ENCODE peak calls at places on chromosomes 4 and X, in six cellular contexts. Z is mammary epithelial cell; T is stromal cell of bone marrow; V is stimulated activated CD8-positive, alpha-beta memory T cell treated with anti-CD3 and anti-CD28 coated beads, Interleukin-4, amount 100 ng/mL, for 24 hours; B is GM19239; A is iPS-NIHi11. S is an unnamed sample.

GRCh38 chrX:3638280-3638873 is 75.1 kb downstream of the PRKX start:
- DNase-seq in Z (peak), T (peak), V (peak), B (peak), A (peak), S (peak)

GRCh38 chr4:7513731-7514130 is 79.0 kb upstream of the PSAPL1 start:
- DNase-seq in Z (no peak), T (peak), V (no peak), B (no peak), A (peak), S (peak)

GRCh38 chrX:16033336-16033735 is 90.0 kb upstream of the GRPR start:
- DNase-seq in Z (no peak), T (no peak), V (no peak), B (no peak), A (no peak), S (no peak)

GRCh38 chr4:52640808-52641595 is 18.1 kb downstream of the USP46 start:
- DNase-seq in Z (peak), T (no peak), V (no peak), B (no peak), A (no peak), S (no peak)

GRCh38 chrX:46912673-46913491 is 661 bp downstream of the JADE3 start:
- DNase-seq in Z (peak), T (no peak), V (no peak), B (peak), A (peak), S (no peak)

GRCh38 chr4:121114756-121115155 is 42.4 kb upstream of the NDNF start:
- DNase-seq in Z (no peak), T (no peak), V (no peak), B (no peak), A (no peak), S (no peak)

GRCh38 chrX:39470588-39471155 is 627.1 kb downstream of the BCOR start:
- DNase-seq in Z (no peak), T (peak), V (no peak), B (no peak), A (no peak), S (no peak)

GRCh38 chr4:71680706-71681105 is 103.2 kb downstream of the GC start:
- DNase-seq in Z (no peak), T (peak), V (no peak), B (no peak), A (no peak), S (no peak)

GRCh38 chr4:110196206-110196870 is 2.1 kb downstream of the ELOVL6 start:
- DNase-seq in Z (peak), T (no peak), V (peak), B (no peak), A (peak), S (peak)

GRCh38 chr4:41258783-41259182 is 2.1 kb downstream of the UCHL1 start:
- DNase-seq in Z (peak), T (peak), V (no peak), B (no peak), A (peak), S (peak)

GRCh38 chr4:184406915-184407314 is 67.4 kb downstream of the IRF2 start:
- DNase-seq in Z (peak), T (no peak), V (no peak), B (no peak), A (no peak), S (no peak)

GRCh38 chrX:3699841-3700381 is 13.5 kb downstream of the PRKX start:
- DNase-seq in Z (no peak), T (no peak), V (no peak), B (no peak), A (no peak), S (no peak)

GRCh38 chr4:77264826-77265225 is 107.8 kb downstream of the CCNG2 start:
- DNase-seq in Z (peak), T (no peak), V (no peak), B (no peak), A (no peak), S (no peak)

GRCh38 chr4:52588771-52589591 is 70.1 kb downstream of the USP46 start:
- DNase-seq in Z (peak), T (peak), V (no peak), B (no peak), A (no peak), S (no peak)

GRCh38 chrX:43386872-43387271 is 269.2 kb upstream of the MAOA start:
- DNase-seq in Z (peak), T (no peak), V (no peak), B (no peak), A (no peak), S (no peak)

GRCh38 chr4:168859888-168860694 is 150.0 kb downstream of the CBR4 start:
- DNase-seq in Z (no peak), T (no peak), V (no peak), B (no peak), A (no peak), S (no peak)

GRCh38 chr4:68175562-68176155 is 46.0 kb upstream of the TMPRSS11F start:
- DNase-seq in Z (peak), T (peak), V (no peak), B (peak), A (peak), S (peak)

GRCh38 chr4:129829373-129829772 is 733.4 kb downstream of the C4orf33 start:
- DNase-seq in Z (no peak), T (no peak), V (no peak), B (no peak), A (no peak), S (no peak)

GRCh38 chr4:104352211-104352610 is 142.5 kb downstream of the CXXC4 start:
- DNase-seq in Z (peak), T (no peak), V (no peak), B (no peak), A (peak), S (no peak)

GRCh38 chr4:46937493-46937892 is 28.4 kb upstream of the COX7B2 start:
- DNase-seq in Z (no peak), T (no peak), V (no peak), B (no peak), A (peak), S (no peak)

GRCh38 chrX:48835524-48836329 is at the start of gene PCSK1N:
- DNase-seq in Z (peak), T (no peak), V (no peak), B (no peak), A (peak), S (no peak)

GRCh38 chr4:143473334-143474126 is 40.0 kb upstream of the SMARCA5 start:
- DNase-seq in Z (no peak), T (no peak), V (no peak), B (peak), A (no peak), S (no peak)

GRCh38 chrX:108699368-108699767 is 37.0 kb downstream of the IRS4 start:
- DNase-seq in Z (peak), T (peak), V (no peak), B (no peak), A (peak), S (no peak)